ENCODE peak calls at places on chromosome 17, in five cellular contexts. V is fibroblast of pulmonary artery, G is sigmoid colon, Y is ovary, U is RWPE1. T is an unnamed sample.

GRCh38 chr17:61009619-61010018 is 332.0 kb downstream of the BCAS3 start:
- DNase-seq in G (no peak), V (peak; percentile 46), U (no peak), Y (no peak), T (no peak)

GRCh38 chr17:37230633-37231032 is 145.2 kb upstream of the C17orf78 start:
- DNase-seq in V (no peak), U (no peak), G (no peak), Y (no peak), T (no peak)

GRCh38 chr17:68190495-68190894 is 57.3 kb upstream of the AMZ2 start:
- DNase-seq in Y (no peak), U (no peak), V (no peak), G (no peak), T (no peak)

GRCh38 chr17:40307691-40308289 is 1.2 kb upstream of the RARA start:
- DNase-seq in V (peak; percentile 51), G (peak; percentile 62), Y (no peak), U (no peak), T (no peak)

GRCh38 chr17:45230410-45230786 is 8.7 kb downstream of the FMNL1 start:
- DNase-seq in G (no peak), U (no peak), Y (no peak), V (no peak), T (no peak)

GRCh38 chr17:17681187-17681743 is at the start of gene RAI1:
- DNase-seq in Y (peak; percentile 85), U (peak; percentile 66), V (peak; percentile 86), G (peak; percentile 90), T (peak; percentile 92)

GRCh38 chr17:12637015-12637414 is 28.7 kb upstream of the MYOCD start:
- DNase-seq in U (peak; percentile 20), G (no peak), V (peak; percentile 89), Y (no peak), T (no peak)

GRCh38 chr17:77319211-77320031 is 178.7 kb downstream of the SEC14L1 start:
- DNase-seq in G (peak; percentile 96), Y (peak; percentile 73), V (peak; percentile 81), U (peak; percentile 74), T (peak; percentile 78)

GRCh38 chr17:59332890-59333377 is 1.5 kb downstream of the YPEL2 start:
- DNase-seq in Y (peak; percentile 29), V (peak; percentile 54), G (peak; percentile 75), U (no peak), T (no peak)

GRCh38 chr17:50560931-50561750 is 626 bp downstream of the CACNA1G start:
- DNase-seq in U (no peak), G (no peak), Y (peak; percentile 73), V (no peak), T (peak; percentile 73)

GRCh38 chr17:80890551-80890930 is 101.1 kb upstream of the CHMP6 start:
- DNase-seq in G (peak; percentile 61), V (no peak), Y (no peak), U (no peak), T (no peak)

GRCh38 chr17:7440823-7441174 is 1.5 kb downstream of the FGF11 start:
- DNase-seq in G (no peak), V (no peak), U (no peak), Y (no peak), T (peak; percentile 80)

GRCh38 chr17:47967607-47968252 is 3.2 kb upstream of the CDK5RAP3 start:
- DNase-seq in G (no peak), V (peak; percentile 70), Y (peak; percentile 52), U (peak; percentile 83), T (no peak)

GRCh38 chr17:82110298-82110697 is 12.3 kb upstream of the FASN start:
- DNase-seq in G (no peak), Y (no peak), V (no peak), U (peak; percentile 92), T (no peak)

GRCh38 chr17:50117202-50118040 is 12.5 kb downstream of the SAMD14 start:
- DNase-seq in V (peak; percentile 64), U (peak; percentile 60), G (no peak), Y (peak; percentile 74), T (peak; percentile 82)

GRCh38 chr17:6100146-6100545 is 30.0 kb downstream of the WSCD1 start:
- DNase-seq in U (no peak), Y (no peak), V (no peak), G (peak; percentile 45), T (no peak)

GRCh38 chr17:82767041-82767754 is 15.3 kb downstream of the TBCD start:
- DNase-seq in U (peak; percentile 34), Y (no peak), V (peak; percentile 59), G (no peak), T (peak; percentile 63)

GRCh38 chr17:55466671-55467070 is 44.6 kb downstream of the SMIM36 start:
- DNase-seq in Y (no peak), U (no peak), G (no peak), V (no peak), T (no peak)

GRCh38 chr17:37650419-37651003 is 7.3 kb upstream of the DDX52 start:
- DNase-seq in G (no peak), V (peak; percentile 69), Y (no peak), U (peak; percentile 39), T (peak; percentile 29)

GRCh38 chr17:6677158-6677831 is 25.7 kb downstream of the C17orf100 start:
- DNase-seq in U (no peak), Y (no peak), G (no peak), V (no peak), T (no peak)

GRCh38 chr17:41917957-41918391 is 777 bp downstream of the ACLY start:
- DNase-seq in V (peak; percentile 39), G (peak; percentile 85), Y (peak; percentile 79), U (peak; percentile 30), T (peak; percentile 32)

DNA sequence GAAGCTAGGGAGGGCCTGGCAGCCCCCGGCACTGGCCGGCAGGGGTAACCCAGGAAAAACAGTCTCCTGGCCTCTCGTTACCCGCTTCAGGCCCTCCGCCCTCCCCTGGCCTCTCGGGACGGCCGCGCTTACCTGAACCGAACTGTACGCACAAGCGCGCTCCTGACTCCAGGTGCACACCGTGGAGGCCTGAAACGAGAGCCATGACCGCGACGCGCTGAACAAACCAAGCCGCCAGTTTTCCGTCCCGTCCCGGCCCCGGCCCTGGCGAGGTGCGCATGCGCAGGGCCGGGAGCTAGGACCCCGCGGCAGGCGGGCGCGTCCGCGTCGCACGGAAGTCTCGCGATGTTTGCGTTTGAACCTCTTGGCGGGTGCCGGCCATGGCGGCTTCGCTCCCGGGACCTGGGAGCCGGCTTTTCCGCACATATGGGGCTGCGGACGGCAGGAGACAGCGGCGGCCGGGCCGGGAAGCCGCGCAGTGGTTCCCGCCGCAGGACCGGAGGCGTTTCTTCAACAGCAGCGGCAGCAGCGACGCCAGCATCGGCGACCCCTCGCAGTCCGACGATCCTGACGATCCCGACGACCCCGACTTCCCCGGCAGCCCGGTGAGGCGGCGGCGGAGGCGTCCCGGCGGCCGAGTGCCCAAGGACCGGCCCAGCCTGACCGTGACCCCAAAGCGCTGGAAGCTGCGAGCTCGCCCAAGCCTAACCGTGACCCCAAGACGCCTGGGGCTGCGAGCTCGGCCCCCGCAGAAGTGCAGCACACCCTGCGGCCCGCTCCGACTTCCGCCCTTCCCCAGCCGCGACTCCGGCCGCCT is at the start of gene HASPIN:
- DNase-seq in V (peak; percentile 90), G (peak; percentile 93), Y (peak; percentile 96), U (peak; percentile 99), T (peak; percentile 99)
- TF ChIP-seq CTCF in V (peak; percentile 29), G (peak; percentile 34), Y (peak; percentile 56), U (no peak), T (no peak)

GRCh38 chr17:57109393-57110151 is 24.5 kb downstream of the AKAP1 start:
- DNase-seq in U (no peak), V (peak; percentile 17), Y (no peak), G (peak; percentile 77), T (no peak)
- TF ChIP-seq CTCF in U (no peak), V (peak; percentile 14), Y (peak; percentile 18), G (peak; percentile 33), T (no peak)

GRCh38 chr17:57604771-57605733 is 140.0 kb downstream of the CCDC182 start:
- DNase-seq in G (peak; percentile 84), V (peak; percentile 63), Y (peak; percentile 83), U (no peak), T (peak; percentile 56)
- TF ChIP-seq CTCF in G (no peak), V (no peak), Y (no peak), U (no peak), T (no peak)

GRCh38 chr17:70624208-70624607 is 454.9 kb downstream of the KCNJ2 start:
- DNase-seq in V (no peak), U (no peak), G (no peak), Y (no peak), T (no peak)

DNA sequence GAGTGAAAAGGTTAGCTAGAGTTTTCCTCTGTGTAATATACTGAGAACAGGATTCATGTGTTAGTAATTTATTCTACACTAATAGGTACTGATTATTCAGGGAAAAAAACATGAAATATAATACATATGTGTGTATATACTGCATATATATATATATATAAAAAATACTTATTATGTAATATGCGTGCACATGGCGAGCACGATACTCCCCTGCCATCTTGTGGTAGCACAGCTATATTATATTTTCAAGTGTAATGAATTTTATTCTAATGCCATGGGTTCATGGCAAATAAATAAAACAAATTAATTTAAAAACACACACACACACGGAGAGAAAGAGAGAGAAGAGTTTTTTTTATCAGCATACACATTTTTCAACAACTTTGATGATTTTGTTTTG is 460.6 kb downstream of the KCNJ2 start:
- DNase-seq in Y (no peak), G (no peak), V (peak; percentile 19), U (peak; percentile 36), T (no peak)
- TF ChIP-seq CTCF in Y (no peak), G (no peak), V (peak; percentile 9), U (peak; percentile 54), T (no peak)

GRCh38 chr17:75896360-75897075 is at the start of gene TRIM65:
- DNase-seq in U (peak; percentile 67), Y (peak; percentile 86), G (peak; percentile 94), V (peak; percentile 71), T (peak; percentile 96)
- TF ChIP-seq CTCF in U (peak; percentile 78), Y (peak; percentile 78), G (no peak), V (no peak), T (peak; percentile 45)

DNA sequence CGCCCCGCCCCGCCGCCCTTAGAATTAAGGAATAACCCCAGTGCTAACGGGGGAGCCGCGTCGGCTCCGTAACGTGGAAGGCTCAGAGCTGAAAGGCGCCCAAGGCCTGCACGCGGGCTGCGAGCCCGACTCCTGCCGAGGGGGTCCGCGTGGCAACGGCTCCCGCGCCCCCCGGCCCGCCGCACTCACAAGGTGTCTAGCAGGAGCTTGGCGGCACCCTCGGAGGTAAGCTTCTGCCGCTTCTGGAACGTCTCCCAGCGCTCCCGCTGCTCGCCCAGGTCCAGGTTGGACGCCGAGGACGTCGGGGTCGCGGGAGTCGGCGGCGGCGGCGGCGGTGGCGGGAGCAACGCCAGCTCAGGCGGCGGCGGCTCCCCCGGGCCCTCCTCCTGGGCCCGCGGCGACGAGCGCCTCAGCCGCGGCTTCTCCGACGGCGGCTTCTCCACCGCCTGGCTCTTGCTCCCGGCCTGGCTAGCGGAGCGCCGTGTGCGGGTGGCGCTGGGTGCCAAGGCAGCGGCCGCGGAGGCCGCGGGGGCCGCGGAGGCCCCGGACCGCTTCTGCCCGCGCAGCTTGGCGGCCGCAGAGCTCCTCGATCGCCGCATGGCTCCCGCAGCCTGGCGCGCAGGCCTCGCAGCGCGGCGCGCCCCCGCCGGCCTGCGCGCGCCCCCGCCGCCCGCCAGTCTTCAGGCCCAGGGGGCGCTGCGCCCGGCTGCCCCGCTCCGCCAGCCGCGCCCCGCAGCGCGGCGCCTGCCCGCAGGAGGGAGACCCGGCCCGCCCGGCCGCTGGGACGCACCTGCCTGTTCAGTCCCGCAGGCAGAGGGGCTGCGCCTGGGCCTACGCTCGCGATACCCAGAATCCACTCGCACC is at the start of gene CENPV:
- DNase-seq in V (peak; percentile 29), U (peak; percentile 63), G (peak; percentile 70), Y (peak; percentile 61), T (peak; percentile 93)
- TF ChIP-seq CTCF in V (no peak), U (peak; percentile 68), G (no peak), Y (no peak), T (peak; percentile 50)

GRCh38 chr17:4551141-4551540 is 4.0 kb downstream of the MYBBP1A start:
- DNase-seq in V (no peak), G (no peak), U (no peak), Y (no peak), T (no peak)
- TF ChIP-seq CTCF in V (no peak), G (no peak), U (no peak), Y (no peak), T (no peak)

GRCh38 chr17:33521784-33522183 is 228.7 kb upstream of the ASIC2 start:
- DNase-seq in U (peak; percentile 34), Y (no peak), V (no peak), G (no peak), T (no peak)
- TF ChIP-seq CTCF in U (peak; percentile 7), Y (no peak), V (peak; percentile 44), G (no peak), T (peak; percentile 31)

T was measured in GM20000.